ENCODE peak calls at places on chromosomes 1 and 21, in eight cellular contexts. D is left colon, F is fibroblast of mammary gland, Z is anterior cingulate cortex, H is aorta, Q is astrocyte of the spinal cord, N is psoas muscle, U is ovary. M is an unnamed sample.

GRCh38 chr1:157403203-157403602 is 149.1 kb downstream of the FCRL5 start:
- DNase-seq in D (peak), F (no peak), Z (no peak), H (no peak), Q (peak), N (no peak), U (no peak), M (no peak)

GRCh38 chr1:39395357-39395831 is 96.0 kb upstream of the BMP8A start:
- DNase-seq in D (no peak), F (peak), Z (no peak), H (no peak), Q (peak), N (no peak), U (no peak), M (no peak)

GRCh38 chr1:198178615-198179014 is 21.8 kb downstream of the NEK7 start:
- DNase-seq in D (no peak), F (no peak), Z (no peak), H (no peak), Q (no peak), N (no peak), U (no peak), M (no peak)

GRCh38 chr21:33478858-33479678 is 706 bp downstream of the TMEM50B start:
- DNase-seq in D (peak), F (peak), Z (no peak), H (peak), Q (peak), N (peak), U (peak), M (no peak)

GRCh38 chr1:207959141-207959825 is 48.4 kb upstream of the CD34 start:
- DNase-seq in D (peak), F (peak), Z (no peak), H (peak), Q (peak), N (peak), U (peak), M (no peak)

GRCh38 chr1:223831755-223832636 is 13.8 kb downstream of the TP53BP2 start:
- DNase-seq in D (no peak), F (peak), Z (no peak), H (no peak), Q (peak), N (no peak), U (no peak), M (no peak)

GRCh38 chr21:31552826-31553225 is 106.7 kb upstream of the SOD1 start:
- DNase-seq in D (no peak), F (no peak), Z (no peak), H (no peak), Q (no peak), N (no peak), U (no peak), M (no peak)

GRCh38 chr1:182631058-182631677 is 27.0 kb upstream of the RGS16 start:
- DNase-seq in D (no peak), F (no peak), Z (no peak), H (no peak), Q (no peak), N (no peak), U (no peak), M (no peak)

GRCh38 chr1:61636814-61637213 is 88.1 kb downstream of the TM2D1 start:
- DNase-seq in D (no peak), F (no peak), Z (no peak), H (no peak), Q (no peak), N (no peak), U (no peak), M (no peak)

GRCh38 chr1:112359961-112360767 is 35.9 kb upstream of the CTTNBP2NL start:
- DNase-seq in D (peak), F (peak), Z (no peak), H (peak), Q (peak), N (peak), U (peak), M (peak)

GRCh38 chr1:57474097-57474750 is 50.4 kb upstream of the DAB1 start:
- DNase-seq in D (no peak), F (peak), Z (no peak), H (no peak), Q (peak), N (no peak), U (no peak), M (no peak)

GRCh38 chr1:215526147-215526845 is 40.8 kb upstream of the KCTD3 start:
- DNase-seq in D (no peak), F (peak), Z (no peak), H (no peak), Q (peak), N (no peak), U (no peak), M (no peak)

GRCh38 chr1:243667133-243667532 is 182.9 kb downstream of the AKT3 start:
- DNase-seq in D (no peak), F (no peak), Z (no peak), H (no peak), Q (no peak), N (no peak), U (no peak), M (no peak)

GRCh38 chr1:181398544-181398943 is 84.8 kb upstream of the CACNA1E start:
- DNase-seq in D (no peak), F (no peak), Z (no peak), H (no peak), Q (no peak), N (no peak), U (no peak), M (no peak)

GRCh38 chr21:44300262-44300959 is 558 bp downstream of the PFKL start:
- DNase-seq in D (peak), F (peak), Z (no peak), H (peak), Q (peak), N (peak), U (peak), M (no peak)

GRCh38 chr1:24936688-24937087 is 6.6 kb upstream of the RUNX3 start:
- DNase-seq in D (no peak), F (no peak), Z (no peak), H (no peak), Q (no peak), N (no peak), U (no peak), M (no peak)

GRCh38 chr21:46111857-46112730 is 14.2 kb downstream of the COL6A2 start:
- DNase-seq in D (peak), F (no peak), Z (no peak), H (peak), Q (no peak), N (peak), U (peak), M (no peak)

GRCh38 chr1:121546830-121547680 is 362.3 kb downstream of the SRGAP2C start:
- DNase-seq in D (no peak), F (peak), Z (no peak), H (no peak), Q (no peak), N (no peak), U (no peak), M (peak)

GRCh38 chr1:210250998-210251679 is 18.5 kb downstream of the SERTAD4 start:
- DNase-seq in D (peak), F (no peak), Z (peak), H (peak), Q (peak), N (peak), U (peak), M (no peak)

GRCh38 chr1:150535511-150536281 is 13.5 kb upstream of the ADAMTSL4 start:
- DNase-seq in D (no peak), F (no peak), Z (no peak), H (peak), Q (peak), N (peak), U (no peak), M (no peak)

GRCh38 chr1:64312431-64312830 is 109.0 kb downstream of the UBE2U start:
- DNase-seq in D (no peak), F (no peak), Z (no peak), H (no peak), Q (no peak), N (no peak), U (no peak), M (no peak)

GRCh38 chr1:3846521-3846920 is 10.5 kb downstream of the CEP104 start:
- DNase-seq in D (no peak), F (no peak), Z (no peak), H (peak), Q (no peak), N (no peak), U (no peak), M (no peak)

GRCh38 chr1:154206212-154206611 is at the start of gene CFAP141:
- DNase-seq in D (no peak), F (no peak), Z (no peak), H (no peak), Q (no peak), N (no peak), U (no peak), M (no peak)

GRCh38 chr1:85137660-85138059 is 63.2 kb downstream of the SYDE2 start:
- DNase-seq in D (peak), F (no peak), Z (peak), H (no peak), Q (no peak), N (no peak), U (peak), M (no peak)

GRCh38 chr1:234111458-234112142 is 207.1 kb downstream of the SLC35F3 start:
- DNase-seq in D (peak), F (no peak), Z (peak), H (no peak), Q (peak), N (no peak), U (no peak), M (no peak)

GRCh38 chr1:23980725-23981063 is 567 bp upstream of the SRSF10 start:
- DNase-seq in D (peak), F (peak), Z (no peak), H (no peak), Q (peak), N (no peak), U (peak), M (no peak)

GRCh38 chr1:48182441-48182840 is 40.1 kb upstream of the SLC5A9 start:
- DNase-seq in D (no peak), F (no peak), Z (no peak), H (no peak), Q (no peak), N (no peak), U (no peak), M (no peak)

GRCh38 chr1:14296795-14297194 is 301.7 kb upstream of the KAZN start:
- DNase-seq in D (no peak), F (peak), Z (no peak), H (no peak), Q (peak), N (no peak), U (no peak), M (no peak)